ENCODE peak calls at places on chromosomes 5 and 9, in five cellular contexts. Q is activated T-cell treated with anti-CD3 and anti-CD28 coated beads for 24 hours, O is GDM1, D is lung microvascular endothelial cell, G is EL. M is an unnamed sample.

GRCh38 chr9:107707915-107708441 is 218.4 kb upstream of the KLF4 start:
- DNase-seq in Q (no peak), O (no peak), D (no peak), G (peak), M (peak)

GRCh38 chr5:8756498-8757084 is 789.3 kb downstream of the SEMA5A start:
- DNase-seq in Q (no peak), O (no peak), D (peak), G (peak), M (peak)

GRCh38 chr5:470961-471749 is 28.2 kb downstream of the EXOC3 start:
- DNase-seq in Q (no peak), O (no peak), D (no peak), G (no peak), M (no peak)

GRCh38 chr9:35108946-35109575 is 6.1 kb upstream of the STOML2 start:
- DNase-seq in Q (no peak), O (peak), D (no peak), G (no peak), M (no peak)

GRCh38 chr5:125743939-125744338 is 679.3 kb upstream of the GRAMD2B start:
- DNase-seq in Q (no peak), O (no peak), D (no peak), G (no peak), M (no peak)

GRCh38 chr5:66113160-66113559 is 30.9 kb upstream of the SREK1 start:
- DNase-seq in Q (no peak), O (no peak), D (peak), G (peak), M (no peak)

GRCh38 chr9:90460220-90460619 is 182.4 kb downstream of the DIRAS2 start:
- DNase-seq in Q (no peak), O (no peak), D (no peak), G (no peak), M (no peak)

GRCh38 chr9:111621895-111622480 is 9.1 kb upstream of the DNAJC25 start:
- DNase-seq in Q (no peak), O (no peak), D (peak), G (peak), M (peak)

GRCh38 chr5:147835386-147835798 is 3.9 kb upstream of the SPINK1 start:
- DNase-seq in Q (no peak), O (no peak), D (no peak), G (no peak), M (no peak)